ENCODE peak calls at places on chromosomes 2 and 18, in six cellular contexts. One of them, this sample, is unnamed. For H3K9me3, the result is how much of the 10 kb centered on the place peaks cover.

GRCh38 chr2:25112113-25112512 is 56.3 kb downstream of the POMC start:
- DNase-seq in tibial nerve: no peak
- DNase-seq in suprapubic skin: no peak
- DNase-seq in stomach: no peak
- DNase-seq in IMR-90: no peak
- DNase-seq in A549: no peak
- DNase-seq in this sample: no peak

GRCh38 chr2:150618215-150618905 is 130.9 kb upstream of the RND3 start:
- DNase-seq in tibial nerve: no peak
- DNase-seq in suprapubic skin: no peak
- DNase-seq in stomach: no peak
- DNase-seq in IMR-90: peak
- DNase-seq in A549: no peak
- DNase-seq in this sample: no peak

GRCh38 chr2:134917958-134918517 is 584 bp upstream of the CCNT2 start:
- DNase-seq in tibial nerve: peak
- DNase-seq in suprapubic skin: no peak
- DNase-seq in stomach: peak
- DNase-seq in IMR-90: no peak
- DNase-seq in A549: no peak
- DNase-seq in this sample: no peak

GRCh38 chr2:184534986-184535385 is 63.3 kb upstream of the ZNF804A start:
- DNase-seq in tibial nerve: no peak
- DNase-seq in suprapubic skin: no peak
- DNase-seq in stomach: no peak
- DNase-seq in IMR-90: no peak
- DNase-seq in A549: no peak
- DNase-seq in this sample: no peak

GRCh38 chr18:8301427-8302172 is 307.6 kb upstream of the RAB12 start:
- DNase-seq in tibial nerve: no peak
- DNase-seq in suprapubic skin: no peak
- DNase-seq in stomach: peak
- DNase-seq in IMR-90: peak
- DNase-seq in A549: no peak
- DNase-seq in this sample: no peak

GRCh38 chr2:233713262-233713615 is 532 bp downstream of the UGT1A5 start:
- DNase-seq in tibial nerve: no peak
- DNase-seq in suprapubic skin: no peak
- DNase-seq in stomach: no peak
- DNase-seq in IMR-90: no peak
- DNase-seq in A549: no peak
- DNase-seq in this sample: no peak

GRCh38 chr2:24577481-24577880 is 86.4 kb downstream of the NCOA1 start:
- DNase-seq in tibial nerve: no peak
- DNase-seq in suprapubic skin: no peak
- DNase-seq in stomach: no peak
- DNase-seq in IMR-90: no peak
- DNase-seq in A549: no peak
- DNase-seq in this sample: no peak

GRCh38 chr2:220499281-220499680 is 871.9 kb downstream of the SLC4A3 start:
- DNase-seq in tibial nerve: no peak
- DNase-seq in suprapubic skin: no peak
- DNase-seq in stomach: no peak
- DNase-seq in IMR-90: peak
- DNase-seq in A549: peak
- DNase-seq in this sample: no peak

GRCh38 chr2:127614731-127615130 is 31.2 kb upstream of the GPR17 start:
- DNase-seq in tibial nerve: peak
- DNase-seq in suprapubic skin: peak
- DNase-seq in stomach: peak
- DNase-seq in IMR-90: peak
- DNase-seq in A549: no peak
- DNase-seq in this sample: no peak

GRCh38 chr2:205754924-205755321 is 72.6 kb downstream of the NRP2 start:
- DNase-seq in tibial nerve: no peak
- DNase-seq in suprapubic skin: no peak
- DNase-seq in stomach: no peak
- DNase-seq in IMR-90: peak
- DNase-seq in A549: peak
- DNase-seq in this sample: peak

GRCh38 chr2:65367517-65367916 is 64.9 kb downstream of the SPRED2 start:
- DNase-seq in tibial nerve: no peak
- DNase-seq in suprapubic skin: no peak
- DNase-seq in stomach: peak
- DNase-seq in IMR-90: peak
- DNase-seq in A549: peak
- DNase-seq in this sample: peak

GRCh38 chr18:59631583-59632181 is 65.5 kb downstream of the CCBE1 start:
- DNase-seq in tibial nerve: no peak
- DNase-seq in suprapubic skin: no peak
- DNase-seq in stomach: no peak
- DNase-seq in IMR-90: peak
- DNase-seq in A549: peak
- DNase-seq in this sample: no peak

GRCh38 chr2:38515155-38516074 is 87.3 kb downstream of the HNRNPLL start:
- DNase-seq in tibial nerve: no peak
- DNase-seq in suprapubic skin: no peak
- DNase-seq in stomach: peak
- DNase-seq in IMR-90: peak
- DNase-seq in A549: no peak
- DNase-seq in this sample: peak

GRCh38 chr2:16165518-16166326 is 225.4 kb downstream of the MYCN start:
- DNase-seq in tibial nerve: no peak
- DNase-seq in suprapubic skin: no peak
- DNase-seq in stomach: no peak
- DNase-seq in IMR-90: no peak
- DNase-seq in A549: no peak
- DNase-seq in this sample: no peak

GRCh38 chr2:73877071-73877802 is 15.6 kb upstream of the ACTG2 start:
- DNase-seq in tibial nerve: no peak
- DNase-seq in suprapubic skin: no peak
- DNase-seq in stomach: no peak
- DNase-seq in IMR-90: no peak
- DNase-seq in A549: no peak
- DNase-seq in this sample: no peak

GRCh38 chr2:64998658-64999061 is 9.5 kb downstream of the SLC1A4 start:
- DNase-seq in tibial nerve: no peak
- DNase-seq in suprapubic skin: no peak
- DNase-seq in stomach: no peak
- DNase-seq in IMR-90: peak
- DNase-seq in A549: no peak
- DNase-seq in this sample: no peak

GRCh38 chr2:215713393-215713792 is 277.5 kb upstream of the FN1 start:
- DNase-seq in tibial nerve: no peak
- DNase-seq in suprapubic skin: no peak
- DNase-seq in stomach: no peak
- DNase-seq in IMR-90: peak
- DNase-seq in A549: peak
- DNase-seq in this sample: no peak

GRCh38 chr2:120453635-120453998 is 107.7 kb downstream of the INHBB start:
- DNase-seq in tibial nerve: no peak
- DNase-seq in suprapubic skin: no peak
- DNase-seq in stomach: no peak
- DNase-seq in IMR-90: peak
- DNase-seq in A549: no peak
- DNase-seq in this sample: no peak

GRCh38 chr2:101486258-101486701 is 11.4 kb upstream of the RFX8 start:
- DNase-seq in tibial nerve: no peak
- DNase-seq in suprapubic skin: no peak
- DNase-seq in stomach: no peak
- DNase-seq in IMR-90: no peak
- DNase-seq in A549: no peak
- DNase-seq in this sample: no peak

GRCh38 chr2:86789687-86790133 is 1.0 kb downstream of the CD8A start:
- DNase-seq in tibial nerve: no peak
- DNase-seq in suprapubic skin: no peak
- DNase-seq in stomach: no peak
- DNase-seq in IMR-90: no peak
- DNase-seq in A549: no peak
- DNase-seq in this sample: no peak

GRCh38 chr2:206160807-206161179 is 1.1 kb downstream of the EEF1B2 start:
- DNase-seq in tibial nerve: no peak
- DNase-seq in suprapubic skin: no peak
- DNase-seq in stomach: no peak
- DNase-seq in IMR-90: no peak
- DNase-seq in A549: no peak
- DNase-seq in this sample: no peak

GRCh38 chr2:27891820-27892105 is 1.2 kb downstream of the BABAM2 start:
- DNase-seq in tibial nerve: no peak
- DNase-seq in suprapubic skin: no peak
- DNase-seq in stomach: no peak
- DNase-seq in IMR-90: peak
- DNase-seq in A549: peak
- DNase-seq in this sample: no peak

GRCh38 chr2:208783184-208783583 is 376.6 kb downstream of the PTH2R start:
- DNase-seq in tibial nerve: no peak
- DNase-seq in suprapubic skin: no peak
- DNase-seq in stomach: no peak
- DNase-seq in IMR-90: no peak
- DNase-seq in A549: no peak
- DNase-seq in this sample: peak

GRCh38 chr18:55699233-55699765 is 111.3 kb upstream of the TCF4 start:
- DNase-seq in tibial nerve: no peak
- DNase-seq in suprapubic skin: no peak
- DNase-seq in stomach: no peak
- DNase-seq in IMR-90: no peak
- DNase-seq in A549: no peak
- DNase-seq in this sample: no peak

GRCh38 chr18:63438181-63438580 is 15.9 kb upstream of the VPS4B start:
- DNase-seq in tibial nerve: no peak
- DNase-seq in suprapubic skin: no peak
- DNase-seq in stomach: no peak
- DNase-seq in IMR-90: no peak
- DNase-seq in A549: no peak
- DNase-seq in this sample: no peak

GRCh38 chr2:185219981-185220380 is 518.6 kb upstream of the FSIP2 start:
- DNase-seq in tibial nerve: no peak
- DNase-seq in suprapubic skin: no peak
- DNase-seq in stomach: no peak
- DNase-seq in IMR-90: no peak
- DNase-seq in A549: no peak
- DNase-seq in this sample: no peak

GRCh38 chr2:166494140-166494544 is at the start of gene SCN7A:
- DNase-seq in tibial nerve: peak
- DNase-seq in suprapubic skin: peak
- DNase-seq in stomach: no peak
- DNase-seq in IMR-90: peak
- DNase-seq in A549: no peak
- DNase-seq in this sample: peak

GRCh38 chr2:226838758-226839555 is 3.1 kb downstream of the RHBDD1 start:
- DNase-seq in tibial nerve: no peak
- DNase-seq in suprapubic skin: no peak
- DNase-seq in stomach: no peak
- DNase-seq in IMR-90: no peak
- DNase-seq in A549: no peak
- DNase-seq in this sample: no peak

GRCh38 chr2:128292599-128293425 is 25.9 kb downstream of the HS6ST1 start:
- DNase-seq in tibial nerve: no peak
- DNase-seq in suprapubic skin: no peak
- DNase-seq in stomach: no peak
- DNase-seq in IMR-90: no peak
- DNase-seq in A549: no peak
- DNase-seq in this sample: no peak

DNA sequence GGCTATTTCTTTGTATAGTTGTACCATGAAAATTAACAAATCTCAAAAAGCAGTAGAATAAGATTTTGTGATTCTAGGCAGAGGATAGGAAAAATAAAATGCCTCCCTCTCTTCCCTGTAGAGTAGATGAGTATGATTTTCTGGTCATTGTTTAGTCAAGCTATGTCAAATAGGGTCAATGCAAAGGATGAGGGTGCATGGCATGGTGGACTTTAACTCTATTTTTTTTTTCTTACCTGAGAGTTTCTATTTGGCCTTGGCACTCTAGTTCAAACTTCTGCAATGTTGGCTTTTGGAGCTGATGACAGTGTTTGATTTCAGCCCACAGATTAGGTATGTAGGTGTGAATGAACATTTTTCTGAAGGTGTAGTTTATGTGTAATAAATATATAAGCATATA is 224.5 kb downstream of the TRIB2 start:
- DNase-seq in tibial nerve: no peak
- DNase-seq in suprapubic skin: no peak
- DNase-seq in stomach: no peak
- DNase-seq in IMR-90: no peak
- DNase-seq in A549: no peak
- DNase-seq in this sample: no peak
- H3K4me3 ChIP-seq in tibial nerve: no peak
- H3K4me3 ChIP-seq in suprapubic skin: no peak
- H3K4me3 ChIP-seq in stomach: no peak
- H3K4me3 ChIP-seq in IMR-90: no peak
- H3K4me3 ChIP-seq in A549: no peak
- H3K4me3 ChIP-seq in this sample: no peak

DNA sequence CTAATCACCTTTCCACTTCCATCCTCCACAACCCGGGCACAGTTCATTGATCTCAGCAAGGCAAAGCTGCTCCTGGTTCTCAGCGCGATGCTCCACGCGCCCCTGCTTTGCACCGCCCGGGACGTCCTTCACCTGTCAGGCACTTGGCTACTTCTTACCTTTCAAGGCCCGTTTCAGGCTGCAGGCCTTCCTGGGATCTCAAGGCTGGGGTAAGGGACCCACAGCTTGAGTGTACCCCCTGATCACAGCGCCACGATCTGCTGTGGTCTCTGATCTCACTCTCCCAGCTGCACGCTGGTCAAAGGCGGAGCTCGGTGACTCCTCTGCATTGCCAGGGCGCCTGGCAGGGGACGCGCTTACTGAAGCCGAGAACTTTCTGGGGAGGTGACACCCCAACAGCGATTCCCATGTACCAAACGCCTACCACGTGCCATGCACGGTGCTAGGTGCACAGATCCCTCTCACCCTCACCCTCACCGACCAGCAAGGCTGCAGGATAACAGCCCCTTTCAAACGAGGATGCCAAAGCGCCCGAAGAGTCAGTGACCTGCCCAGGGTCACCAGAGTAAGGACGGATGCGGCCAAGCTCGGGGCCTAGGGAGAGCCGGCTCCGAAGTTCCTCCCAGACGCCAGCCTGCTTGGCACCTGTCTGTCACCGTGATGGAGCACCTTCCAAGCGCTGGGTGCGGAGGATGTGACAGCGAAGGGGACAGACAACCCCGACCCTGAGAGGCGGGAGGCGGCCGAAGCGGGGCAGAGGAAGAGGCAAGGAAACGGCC is 818 bp downstream of the ITGB1BP1 start:
- DNase-seq in tibial nerve: no peak
- DNase-seq in suprapubic skin: no peak
- DNase-seq in stomach: peak
- DNase-seq in IMR-90: peak
- DNase-seq in A549: peak
- DNase-seq in this sample: peak
- TF ChIP-seq POLR2A in tibial nerve: no peak
- TF ChIP-seq POLR2A in suprapubic skin: no peak
- TF ChIP-seq POLR2A in stomach: no peak
- TF ChIP-seq POLR2A in IMR-90: no peak
- TF ChIP-seq POLR2A in A549: no peak
- TF ChIP-seq POLR2A in this sample: no peak

GRCh38 chr2:200099271-200099670 is 143.9 kb downstream of the MAIP1 start:
- DNase-seq in tibial nerve: no peak
- DNase-seq in suprapubic skin: no peak
- DNase-seq in stomach: no peak
- DNase-seq in IMR-90: no peak
- DNase-seq in A549: no peak
- DNase-seq in this sample: no peak
- H3K9me3 ChIP-seq in tibial nerve: under half
- H3K9me3 ChIP-seq in suprapubic skin: under half
- H3K9me3 ChIP-seq in stomach: under half
- H3K9me3 ChIP-seq in IMR-90: under half
- H3K9me3 ChIP-seq in A549: under half
- H3K9me3 ChIP-seq in this sample: under half

GRCh38 chr2:169676850-169677249 is 17.4 kb downstream of the CFAP210 start:
- DNase-seq in tibial nerve: no peak
- DNase-seq in suprapubic skin: no peak
- DNase-seq in stomach: no peak
- DNase-seq in IMR-90: no peak
- DNase-seq in A549: no peak
- DNase-seq in this sample: no peak
- H3K4me3 ChIP-seq in tibial nerve: no peak
- H3K4me3 ChIP-seq in suprapubic skin: no peak
- H3K4me3 ChIP-seq in stomach: no peak
- H3K4me3 ChIP-seq in IMR-90: no peak
- H3K4me3 ChIP-seq in A549: no peak
- H3K4me3 ChIP-seq in this sample: no peak

This sample was measured in transverse colon.